ENCODE peak calls at places on chromosomes 3 and 15, in eight cellular contexts. X, D, A, Z, U, K, L and S are unnamed samples.

GRCh38 chr3:126058666-126059065 is 25.3 kb downstream of the SLC41A3 start:
- DNase-seq in U (no peak), X (no peak), Z (no peak), K (no peak), L (no peak), A (no peak), D (peak; percentile 17), S (no peak)

GRCh38 chr3:50355829-50356552 is 3.3 kb downstream of the TMEM115 start:
- DNase-seq in X (no peak), D (no peak), L (no peak), Z (no peak), A (no peak), U (no peak), K (no peak), S (no peak)

GRCh38 chr3:110608566-110608965 is 463.1 kb upstream of the NECTIN3 start:
- DNase-seq in X (no peak), Z (no peak), D (no peak), A (no peak), L (peak; percentile 59), K (no peak), U (no peak), S (no peak)

GRCh38 chr15:77632760-77633133 is at the start of gene LINGO1:
- DNase-seq in K (no peak), Z (peak; percentile 96), U (no peak), L (no peak), A (no peak), X (no peak), D (peak; percentile 42), S (no peak)

GRCh38 chr15:90479656-90480055 is 50.1 kb upstream of the CRTC3 start:
- DNase-seq in Z (no peak), D (no peak), K (no peak), X (no peak), L (peak; percentile 62), U (no peak), A (no peak), S (no peak)

GRCh38 chr3:79517766-79518413 is 249.9 kb downstream of the ROBO1 start:
- DNase-seq in L (peak; percentile 52), K (no peak), Z (no peak), A (no peak), D (peak; percentile 16), X (no peak), U (no peak), S (peak; percentile 0)

GRCh38 chr3:142117052-142117451 is 32.3 kb downstream of the TFDP2 start:
- DNase-seq in X (no peak), D (no peak), A (no peak), K (no peak), L (no peak), Z (no peak), U (no peak), S (no peak)

GRCh38 chr3:193342551-193342950 is 36.0 kb downstream of the ATP13A5 start:
- DNase-seq in U (no peak), D (no peak), X (no peak), Z (no peak), A (no peak), L (no peak), K (no peak), S (no peak)

GRCh38 chr3:127629462-127630403 is 748 bp downstream of the PODXL2 start:
- DNase-seq in A (no peak), X (peak; percentile 62), U (peak; percentile 16), Z (peak; percentile 91), L (no peak), D (peak; percentile 72), K (no peak), S (peak; percentile 9)

GRCh38 chr15:80750591-80750990 is 28.6 kb upstream of the CEMIP start:
- DNase-seq in Z (no peak), K (no peak), D (no peak), A (no peak), L (no peak), X (no peak), U (no peak), S (no peak)

GRCh38 chr3:101501783-101502182 is 11.2 kb downstream of the SENP7 start:
- DNase-seq in D (no peak), K (no peak), L (no peak), A (no peak), Z (no peak), X (no peak), U (no peak), S (no peak)

GRCh38 chr3:167102071-167102470 is 278.0 kb downstream of the ZBBX start:
- DNase-seq in D (no peak), X (no peak), A (no peak), L (no peak), K (no peak), Z (no peak), U (no peak), S (no peak)

GRCh38 chr15:31100738-31101137 is 787 bp downstream of the TRPM1 start:
- DNase-seq in X (no peak), K (no peak), A (no peak), Z (no peak), D (no peak), U (no peak), L (no peak), S (no peak)

GRCh38 chr15:50544368-50544767 is 2.1 kb downstream of the USP50 start:
- DNase-seq in U (no peak), A (no peak), K (no peak), X (no peak), L (no peak), D (no peak), Z (no peak), S (no peak)

GRCh38 chr3:107416138-107416537 is 38.9 kb downstream of the CCDC54 start:
- DNase-seq in A (no peak), Z (no peak), X (no peak), D (no peak), U (no peak), K (no peak), L (peak; percentile 20), S (no peak)

GRCh38 chr15:92882697-92883642 is 17.2 kb upstream of the CHD2 start:
- DNase-seq in A (no peak), D (peak; percentile 68), U (peak; percentile 93), K (no peak), Z (no peak), X (peak; percentile 40), L (no peak), S (no peak)

GRCh38 chr15:98131924-98132323 is 171.4 kb downstream of the ARRDC4 start:
- DNase-seq in A (no peak), X (no peak), U (no peak), D (no peak), L (no peak), Z (no peak), K (no peak), S (no peak)

GRCh38 chr3:194396897-194397756 is 1.9 kb downstream of the GP5 start:
- DNase-seq in Z (peak; percentile 75), X (peak; percentile 17), K (no peak), L (no peak), U (no peak), D (peak; percentile 71), A (no peak), S (no peak)

GRCh38 chr3:16060358-16060852 is 114.1 kb upstream of the GALNT15 start:
- DNase-seq in L (peak; percentile 99), U (no peak), X (no peak), D (no peak), A (peak; percentile 94), K (no peak), Z (peak; percentile 73), S (no peak)

GRCh38 chr15:28952666-28953491 is 67.1 kb downstream of the APBA2 start:
- DNase-seq in U (no peak), K (peak; percentile 82), D (peak; percentile 60), L (no peak), A (no peak), Z (peak; percentile 49), X (no peak), S (no peak)

GRCh38 chr3:12929801-12930200 is 88.4 kb upstream of the RPL32 start:
- DNase-seq in D (no peak), U (no peak), Z (no peak), K (no peak), A (no peak), L (no peak), X (no peak), S (no peak)

GRCh38 chr3:179425075-179425474 is 26.2 kb downstream of the GNB4 start:
- DNase-seq in U (no peak), X (no peak), L (no peak), D (no peak), A (no peak), K (no peak), Z (peak; percentile 89), S (no peak)

GRCh38 chr3:8663177-8664061 is 18.8 kb upstream of the SSUH2 start:
- DNase-seq in D (no peak), K (peak; percentile 19), L (peak; percentile 82), U (peak; percentile 29), Z (no peak), A (peak; percentile 20), X (peak; percentile 13), S (no peak)

GRCh38 chr3:122493296-122493695 is 21.4 kb downstream of the KPNA1 start:
- DNase-seq in U (no peak), L (peak; percentile 90), K (no peak), Z (no peak), A (peak; percentile 66), D (no peak), X (no peak), S (no peak)

GRCh38 chr3:136247855-136248254 is 2.3 kb upstream of the PCCB start:
- DNase-seq in L (no peak), U (no peak), Z (no peak), K (no peak), X (no peak), A (no peak), D (no peak), S (no peak)

GRCh38 chr3:170410428-170411029 is 8.1 kb upstream of the CLDN11 start:
- DNase-seq in D (no peak), K (peak; percentile 14), U (no peak), X (no peak), Z (no peak), L (peak; percentile 60), A (no peak), S (no peak)

GRCh38 chr3:134334231-134334900 is 39.9 kb downstream of the AMOTL2 start:
- DNase-seq in X (no peak), D (no peak), A (no peak), U (no peak), Z (peak; percentile 79), K (no peak), L (no peak), S (no peak)

GRCh38 chr3:126064627-126065258 is 19.2 kb downstream of the SLC41A3 start:
- DNase-seq in U (no peak), X (no peak), Z (no peak), L (no peak), K (no peak), A (no peak), D (no peak), S (no peak)

GRCh38 chr3:2198880-2199279 is 100.2 kb downstream of the CNTN4 start:
- DNase-seq in K (no peak), L (no peak), A (no peak), Z (no peak), U (no peak), D (peak; percentile 65), X (no peak), S (no peak)

GRCh38 chr3:195583831-195584542 is at the start of gene APOD:
- DNase-seq in K (no peak), U (no peak), A (peak; percentile 40), L (no peak), Z (peak; percentile 91), D (no peak), X (no peak), S (no peak)

GRCh38 chr3:94704467-94704866 is 641.6 kb downstream of the NSUN3 start:
- DNase-seq in U (no peak), D (no peak), K (no peak), X (no peak), Z (no peak), A (no peak), L (no peak), S (no peak)

GRCh38 chr3:104044002-104044401 is 1322.7 kb upstream of the ALCAM start:
- DNase-seq in K (no peak), U (no peak), X (no peak), D (no peak), L (peak; percentile 68), A (no peak), Z (no peak), S (no peak)

GRCh38 chr3:22231061-22231460 is 480.1 kb upstream of the ZNF385D start:
- DNase-seq in Z (no peak), X (no peak), U (no peak), L (no peak), D (no peak), A (no peak), K (no peak), S (no peak)